ENCODE peak calls at places on chromosomes 7 and 10, in eight cellular contexts. J is H1, K is Panc1, F is suprapubic skin, X is upper lobe of left lung, N is breast epithelium, P is GM12891, C is HepG2. M is an unnamed sample.

GRCh38 chr7:149855368-149856305 is 17.5 kb downstream of the ZNF862 start:
- DNase-seq in X (no peak), K (no peak), F (peak), P (no peak), N (peak), J (no peak), C (peak), M (no peak)

GRCh38 chr10:4061441-4061951 is 276.5 kb upstream of the KLF6 start:
- DNase-seq in P (no peak), N (peak), C (no peak), J (no peak), K (no peak), X (peak), F (peak), M (no peak)

GRCh38 chr7:22397981-22398380 is 41.0 kb upstream of the RAPGEF5 start:
- DNase-seq in N (no peak), C (no peak), J (no peak), X (no peak), F (no peak), P (no peak), K (no peak), M (no peak)

GRCh38 chr7:136114966-136115762 is 138.0 kb upstream of the MTPN start:
- DNase-seq in J (peak), C (peak), K (peak), N (no peak), F (no peak), X (no peak), P (peak), M (peak)

GRCh38 chr7:149680316-149681025 is 92.9 kb downstream of the ZNF467 start:
- DNase-seq in F (no peak), X (no peak), N (no peak), C (no peak), J (no peak), P (no peak), K (no peak), M (no peak)

GRCh38 chr7:138608292-138608691 is 92.9 kb downstream of the SVOPL start:
- DNase-seq in J (no peak), P (no peak), F (no peak), K (no peak), N (no peak), C (no peak), X (no peak), M (no peak)

GRCh38 chr10:112349521-112350085 is 24.3 kb upstream of the ACSL5 start:
- DNase-seq in P (no peak), K (no peak), N (no peak), X (no peak), C (no peak), J (no peak), F (no peak), M (no peak)

GRCh38 chr10:3154661-3155060 is 17.9 kb downstream of the PITRM1 start:
- DNase-seq in K (no peak), N (no peak), J (no peak), P (no peak), X (no peak), C (no peak), F (no peak), M (no peak)

GRCh38 chr10:69335063-69335587 is 56.8 kb downstream of the HK1 start:
- DNase-seq in K (no peak), J (no peak), F (no peak), N (no peak), X (peak), P (no peak), C (no peak), M (peak)

GRCh38 chr10:116827214-116827671 is 22.1 kb upstream of the ENO4 start:
- DNase-seq in K (no peak), F (no peak), J (no peak), P (no peak), X (no peak), C (no peak), N (no peak), M (no peak)

GRCh38 chr10:6130851-6131470 is 42.1 kb downstream of the RBM17 start:
- DNase-seq in N (no peak), X (no peak), J (no peak), P (no peak), K (no peak), F (peak), C (no peak), M (no peak)

GRCh38 chr7:73436031-73436929 is 2.7 kb downstream of the FZD9 start:
- DNase-seq in K (no peak), J (no peak), N (no peak), X (no peak), C (peak), P (no peak), F (no peak), M (no peak)

GRCh38 chr10:72800000-72800740 is 93.4 kb upstream of the OIT3 start:
- DNase-seq in P (no peak), N (no peak), J (no peak), K (no peak), X (no peak), F (no peak), C (peak), M (no peak)

GRCh38 chr10:47402681-47403301 is 18.7 kb upstream of the ZNF488 start:
- DNase-seq in J (peak), K (no peak), X (no peak), F (peak), N (peak), P (no peak), C (peak), M (no peak)

GRCh38 chr7:964401-965231 is 10.1 kb upstream of the ADAP1 start:
- DNase-seq in K (no peak), J (no peak), F (peak), C (peak), P (no peak), X (peak), N (no peak), M (peak)

GRCh38 chr7:105652359-105652993 is 71.2 kb upstream of the EFCAB10 start:
- DNase-seq in J (peak), C (peak), P (peak), X (peak), F (peak), K (no peak), N (peak), M (peak)

GRCh38 chr7:153641202-153641601 is 411.0 kb upstream of the DPP6 start:
- DNase-seq in F (no peak), N (no peak), X (no peak), C (no peak), J (no peak), K (no peak), P (no peak), M (no peak)

GRCh38 chr7:123929107-123929506 is 4.1 kb downstream of the SPAM1 start:
- DNase-seq in J (no peak), N (no peak), C (no peak), X (no peak), F (no peak), P (no peak), K (no peak), M (no peak)

GRCh38 chr7:151057989-151058765 is 480 bp upstream of the CDK5 start:
- DNase-seq in J (peak), P (peak), N (peak), X (peak), K (peak), F (peak), C (peak), M (peak)
- TF ChIP-seq POLR2AphosphoS5 in J (no peak), P (no peak), N (peak), X (peak), K (peak), F (no peak), C (peak), M (no peak)

DNA sequence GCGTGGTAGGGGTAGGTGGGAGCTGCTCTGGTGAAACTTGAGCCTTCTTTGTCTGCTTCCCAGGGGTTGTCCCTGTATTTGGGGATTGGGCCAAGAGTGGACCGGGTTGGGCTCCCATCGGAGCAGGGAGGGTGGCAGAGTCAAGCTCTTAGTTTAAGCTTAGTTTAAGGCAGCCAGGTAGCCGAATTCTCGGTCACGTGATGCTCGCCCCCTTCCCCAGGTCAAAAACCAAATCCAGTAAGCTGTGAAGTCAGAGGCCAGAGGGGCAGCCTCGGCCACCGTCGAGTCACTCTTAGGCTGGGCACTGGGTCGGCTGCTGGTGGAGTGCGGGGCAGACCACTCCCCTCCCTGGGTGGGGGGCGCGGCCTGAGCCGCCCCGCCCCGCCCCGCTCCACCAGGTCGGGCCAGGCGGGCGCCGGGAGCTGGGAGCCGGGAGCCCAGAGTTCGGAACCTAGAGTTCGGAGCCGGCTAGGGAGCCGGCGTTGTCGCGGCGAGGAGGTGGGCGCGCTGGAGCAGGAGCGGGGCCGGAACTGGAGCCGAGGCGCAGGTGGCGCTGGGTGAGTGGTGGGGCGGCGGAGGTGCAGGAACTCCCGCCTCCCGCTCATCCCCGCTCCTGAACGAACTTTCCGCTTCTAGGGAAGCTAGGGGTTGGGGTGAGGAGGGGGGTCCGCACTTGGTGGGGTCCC is 2.8 kb upstream of the LZTS2 start:
- DNase-seq in J (peak), C (no peak), N (no peak), X (peak), P (no peak), F (no peak), K (no peak), M (peak)
- TF ChIP-seq POLR2AphosphoS5 in J (peak), C (no peak), N (no peak), X (no peak), P (no peak), F (no peak), K (no peak), M (no peak)

DNA sequence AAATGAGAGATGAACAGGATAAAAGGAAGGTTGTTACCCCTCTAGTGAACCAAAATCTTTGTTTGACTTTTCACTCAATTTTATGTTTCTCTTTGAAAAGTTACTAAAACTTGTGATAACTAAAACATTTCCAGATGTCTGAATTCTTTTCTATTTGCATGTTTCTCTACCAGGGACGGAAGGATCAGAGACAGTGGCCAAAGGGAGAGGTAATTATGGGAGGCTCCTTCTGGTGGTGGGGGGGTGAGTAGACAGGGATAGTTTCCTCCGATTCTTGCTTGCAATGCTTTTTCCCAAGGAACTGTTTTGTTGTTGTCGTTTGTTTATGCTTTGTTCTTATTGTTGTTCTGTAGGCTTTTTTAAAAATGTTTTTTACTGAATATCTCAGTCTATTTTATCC is 374.8 kb downstream of the INHBA start:
- DNase-seq in F (no peak), K (no peak), J (no peak), C (no peak), X (no peak), P (no peak), N (no peak), M (no peak)
- TF ChIP-seq POLR2AphosphoS5 in F (no peak), K (no peak), J (no peak), C (no peak), X (no peak), P (no peak), N (no peak), M (no peak)

DNA sequence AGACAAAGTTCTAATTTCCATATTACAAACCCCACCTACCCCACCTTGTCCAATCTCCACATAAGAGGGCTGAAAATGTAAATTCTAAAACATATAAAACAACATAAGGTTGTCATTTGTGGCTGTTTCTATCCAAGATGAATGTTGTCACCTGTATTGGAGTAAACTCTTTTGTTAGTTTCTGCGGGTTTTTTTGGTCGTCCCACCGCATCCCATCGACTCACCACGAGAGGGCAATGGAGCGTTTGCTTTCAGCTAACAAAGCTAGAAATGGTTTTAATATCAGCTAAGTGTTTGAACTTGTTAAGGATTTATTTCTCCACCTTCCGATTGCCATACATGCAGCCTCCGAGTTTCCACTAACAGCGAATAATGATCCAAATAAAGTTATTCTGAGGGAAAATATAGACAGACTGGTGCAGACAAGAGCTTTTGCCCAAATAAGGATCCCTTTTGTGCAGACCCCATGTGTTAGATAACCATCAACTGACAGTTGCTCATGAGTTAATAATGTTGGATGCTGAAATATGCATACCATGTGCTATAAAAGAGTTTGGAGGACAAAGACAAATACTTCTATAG is 137.2 kb downstream of the ARID5B start:
- DNase-seq in N (peak), C (peak), P (peak), K (peak), X (peak), J (peak), F (peak), M (no peak)
- TF ChIP-seq POLR2AphosphoS5 in N (no peak), C (no peak), P (no peak), K (no peak), X (peak), J (no peak), F (no peak), M (no peak)

DNA sequence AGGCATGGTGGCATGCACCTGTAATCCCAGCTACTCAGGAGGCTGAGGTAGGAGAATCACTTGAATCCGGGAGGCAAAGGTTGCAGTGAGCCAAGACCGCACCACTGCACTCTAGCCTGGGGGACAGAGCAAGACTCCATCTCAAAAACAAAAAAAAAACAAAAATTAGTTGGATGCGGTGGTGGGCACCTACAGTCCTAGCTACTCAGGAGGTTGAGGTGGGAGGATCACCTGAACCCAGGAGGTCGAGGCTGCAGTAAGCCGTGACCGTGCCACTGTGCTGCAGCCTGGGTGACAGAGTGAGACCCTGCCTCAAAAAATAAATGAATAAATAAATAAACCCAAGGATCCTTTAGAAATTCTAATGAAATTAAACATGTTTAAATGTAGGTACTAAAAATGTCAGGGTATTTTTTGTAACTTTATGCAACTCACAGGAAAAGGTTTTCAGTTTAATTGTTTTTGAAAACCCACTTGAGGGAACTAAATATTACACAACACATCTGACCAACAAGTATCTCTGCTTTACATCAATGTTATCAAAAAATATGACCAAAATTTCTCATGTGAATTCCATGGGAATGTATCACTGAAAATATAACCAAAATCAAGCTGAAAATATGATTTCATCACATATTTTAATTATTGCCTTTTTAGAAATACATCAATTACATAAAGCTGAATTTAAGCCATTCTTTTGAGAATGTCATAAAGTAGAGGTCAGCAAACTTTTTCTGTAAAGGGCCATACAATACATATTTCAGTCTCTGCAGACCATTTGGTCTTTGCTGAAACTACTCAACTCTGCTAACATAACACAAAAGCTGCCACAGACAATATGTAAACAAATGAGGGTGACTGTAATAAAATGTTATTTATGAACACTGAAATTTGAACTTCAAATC is 23.9 kb downstream of the UPF2 start:
- DNase-seq in X (no peak), C (no peak), K (no peak), P (no peak), N (no peak), J (no peak), F (no peak), M (no peak)
- TF ChIP-seq POLR2AphosphoS5 in X (no peak), C (no peak), K (no peak), P (no peak), N (no peak), J (no peak), F (no peak), M (no peak)

M was measured in HL-60.